ENCODE peak calls at places on chromosome 9, in five cellular contexts. V is psoas muscle, W is cardiac fibroblast, I is fibroblast of pulmonary artery, M is H9. S is an unnamed sample.

GRCh38 chr9:107425110-107426025 is 64.2 kb downstream of the KLF4 start:
- DNase-seq in V (peak; percentile 87), W (peak; percentile 63), I (peak; percentile 76), M (peak; percentile 85), S (peak; percentile 54)

GRCh38 chr9:34689512-34689911 is 1.6 kb downstream of the CCL19 start:
- DNase-seq in V (no peak), W (no peak), I (no peak), M (no peak), S (no peak)

GRCh38 chr9:20872340-20872977 is 159.0 kb downstream of the HACD4 start:
- DNase-seq in V (no peak), W (peak; percentile 77), I (peak; percentile 73), M (no peak), S (peak; percentile 84)

GRCh38 chr9:125099816-125100215 is 43.5 kb downstream of the SCAI start:
- DNase-seq in V (no peak), W (no peak), I (no peak), M (no peak), S (no peak)

GRCh38 chr9:95031711-95032461 is 285.6 kb downstream of the FANCC start:
- DNase-seq in V (no peak), W (no peak), I (no peak), M (no peak), S (no peak)

GRCh38 chr9:121279841-121280388 is 12.0 kb downstream of the GSN start:
- DNase-seq in V (no peak), W (no peak), I (no peak), M (no peak), S (no peak)

GRCh38 chr9:77588319-77588937 is 59.7 kb downstream of the GNA14 start:
- DNase-seq in V (no peak), W (peak; percentile 81), I (peak; percentile 94), M (no peak), S (peak; percentile 94)

GRCh38 chr9:26809795-26810194 is 82.8 kb downstream of the CAAP1 start:
- DNase-seq in V (no peak), W (peak; percentile 74), I (peak; percentile 69), M (no peak), S (peak; percentile 98)

GRCh38 chr9:114400219-114400618 is 12.4 kb upstream of the AKNA start:
- DNase-seq in V (no peak), W (peak; percentile 15), I (no peak), M (no peak), S (no peak)

GRCh38 chr9:33881635-33882034 is 64.7 kb downstream of the UBE2R2 start:
- DNase-seq in V (no peak), W (peak; percentile 27), I (no peak), M (no peak), S (peak; percentile 35)

GRCh38 chr9:134678671-134679443 is 37.3 kb downstream of the COL5A1 start:
- DNase-seq in V (peak; percentile 13), W (no peak), I (no peak), M (no peak), S (no peak)

GRCh38 chr9:80839821-80840670 is 849.3 kb downstream of the TLE1 start:
- DNase-seq in V (no peak), W (no peak), I (no peak), M (no peak), S (no peak)

GRCh38 chr9:107637421-107638420 is 148.2 kb upstream of the KLF4 start:
- DNase-seq in V (peak; percentile 90), W (peak; percentile 99), I (peak; percentile 100), M (peak; percentile 71), S (peak; percentile 96)

GRCh38 chr9:99197987-99198386 is 23.8 kb downstream of the ALG2 start:
- DNase-seq in V (no peak), W (no peak), I (no peak), M (peak; percentile 62), S (no peak)

GRCh38 chr9:96193356-96193755 is 108.6 kb downstream of the HSD17B3 start:
- DNase-seq in V (no peak), W (no peak), I (no peak), M (no peak), S (no peak)

GRCh38 chr9:131426545-131426944 is 32.7 kb downstream of the PRRC2B start:
- DNase-seq in V (peak; percentile 41), W (no peak), I (no peak), M (no peak), S (no peak)

GRCh38 chr9:114301798-114302565 is 20.9 kb upstream of the ORM1 start:
- DNase-seq in V (no peak), W (no peak), I (no peak), M (no peak), S (no peak)

GRCh38 chr9:92747459-92748232 is 17.0 kb downstream of the BICD2 start:
- DNase-seq in V (no peak), W (peak; percentile 54), I (no peak), M (no peak), S (peak; percentile 40)

GRCh38 chr9:16515879-16516289 is 354.6 kb downstream of the BNC2 start:
- DNase-seq in V (no peak), W (peak; percentile 82), I (peak; percentile 86), M (peak; percentile 81), S (peak; percentile 85)

GRCh38 chr9:38008168-38009034 is 60.6 kb downstream of the SHB start:
- DNase-seq in V (peak; percentile 57), W (peak; percentile 94), I (peak; percentile 82), M (no peak), S (peak; percentile 92)

GRCh38 chr9:93252116-93252780 is 68.3 kb downstream of the WNK2 start:
- DNase-seq in V (no peak), W (no peak), I (no peak), M (no peak), S (no peak)

GRCh38 chr9:105458404-105458803 is 10.6 kb downstream of the FSD1L start:
- DNase-seq in V (no peak), W (no peak), I (no peak), M (peak; percentile 72), S (no peak)

GRCh38 chr9:93303258-93303771 is 119.4 kb downstream of the WNK2 start:
- DNase-seq in V (peak; percentile 1), W (no peak), I (no peak), M (peak; percentile 21), S (no peak)

GRCh38 chr9:108468364-108468763 is 387.4 kb downstream of the ACTL7B start:
- DNase-seq in V (peak; percentile 45), W (peak; percentile 61), I (peak; percentile 51), M (peak; percentile 51), S (peak; percentile 59)

GRCh38 chr9:6759114-6759977 is 1.6 kb downstream of the KDM4C start:
- DNase-seq in V (no peak), W (peak; percentile 89), I (peak; percentile 83), M (no peak), S (peak; percentile 89)

GRCh38 chr9:81410201-81410600 is 279.1 kb downstream of the TLE1 start:
- DNase-seq in V (no peak), W (peak; percentile 87), I (peak; percentile 42), M (no peak), S (peak; percentile 83)

GRCh38 chr9:77879344-77880089 is 152.1 kb downstream of the GNAQ start:
- DNase-seq in V (peak; percentile 32), W (peak; percentile 66), I (peak; percentile 38), M (no peak), S (peak; percentile 66)

GRCh38 chr9:30522486-30522885 is 1862.0 kb upstream of the ACO1 start:
- DNase-seq in V (no peak), W (no peak), I (no peak), M (no peak), S (no peak)
- TF ChIP-seq CTCF in V (no peak), W (no peak), I (no peak), M (no peak), S (no peak)

GRCh38 chr9:136107953-136108647 is 10.6 kb downstream of the TMEM250 start:
- DNase-seq in V (no peak), W (no peak), I (no peak), M (peak; percentile 56), S (no peak)

GRCh38 chr9:136108648-136109266 is 9.9 kb downstream of the TMEM250 start:
- DNase-seq in V (no peak), W (no peak), I (no peak), M (no peak), S (no peak)

GRCh38 chr9:136111190-136111589 is 7.5 kb downstream of the TMEM250 start:
- DNase-seq in V (no peak), W (no peak), I (no peak), M (no peak), S (no peak)

GRCh38 chr9:136110082-136111061 is 8.3 kb downstream of the TMEM250 start:
- DNase-seq in V (no peak), W (no peak), I (peak; percentile 30), M (peak; percentile 66), S (peak; percentile 26)

DNA sequence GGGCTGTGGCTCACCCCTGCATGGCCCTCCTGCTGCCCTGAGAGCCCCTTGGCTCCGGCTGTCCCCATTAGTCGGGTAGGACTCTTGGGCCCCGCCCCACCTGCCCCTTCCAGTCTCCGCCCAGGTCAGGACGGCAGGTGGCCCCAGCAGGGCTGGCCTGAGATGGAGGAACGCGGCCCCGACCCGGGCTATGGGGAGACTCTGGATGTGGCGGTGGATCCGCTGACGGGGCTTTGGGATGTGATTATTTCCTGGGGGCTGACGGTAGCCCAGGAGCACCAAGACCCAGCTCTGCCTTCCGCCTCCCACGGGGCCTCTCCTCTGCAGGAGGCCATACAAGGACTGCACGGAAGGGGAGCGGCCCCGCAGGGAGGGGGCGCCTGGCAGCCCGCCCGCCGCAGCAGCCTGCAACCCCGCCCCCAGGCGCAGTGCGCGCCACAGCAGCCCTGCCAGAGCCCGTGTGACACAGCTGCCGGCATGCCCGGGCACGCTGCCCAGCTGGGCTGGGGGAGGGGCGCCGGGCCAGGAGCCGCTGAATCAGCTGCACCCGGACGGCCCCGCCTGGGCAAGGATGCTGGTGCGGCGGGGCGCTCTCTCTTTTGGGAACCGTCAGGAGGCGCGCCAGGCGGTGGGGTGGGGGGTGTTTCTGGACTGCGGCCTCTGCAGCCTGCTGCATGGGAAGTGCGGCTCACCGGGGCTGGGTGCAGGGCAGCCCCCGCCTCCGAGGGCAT is 9.2 kb downstream of the TMEM250 start:
- DNase-seq in V (peak; percentile 96), W (peak; percentile 88), I (peak; percentile 93), M (peak; percentile 90), S (peak; percentile 84)
- TF ChIP-seq CTCF in V (no peak), W (no peak), I (no peak), M (no peak), S (no peak)

GRCh38 chr9:15231788-15232635 is 75.0 kb downstream of the TTC39B start:
- DNase-seq in V (no peak), W (peak; percentile 62), I (peak; percentile 50), M (peak; percentile 64), S (peak; percentile 62)
- TF ChIP-seq CTCF in V (peak; percentile 11), W (peak; percentile 70), I (peak; percentile 69), M (peak; percentile 85), S (peak; percentile 74)

DNA sequence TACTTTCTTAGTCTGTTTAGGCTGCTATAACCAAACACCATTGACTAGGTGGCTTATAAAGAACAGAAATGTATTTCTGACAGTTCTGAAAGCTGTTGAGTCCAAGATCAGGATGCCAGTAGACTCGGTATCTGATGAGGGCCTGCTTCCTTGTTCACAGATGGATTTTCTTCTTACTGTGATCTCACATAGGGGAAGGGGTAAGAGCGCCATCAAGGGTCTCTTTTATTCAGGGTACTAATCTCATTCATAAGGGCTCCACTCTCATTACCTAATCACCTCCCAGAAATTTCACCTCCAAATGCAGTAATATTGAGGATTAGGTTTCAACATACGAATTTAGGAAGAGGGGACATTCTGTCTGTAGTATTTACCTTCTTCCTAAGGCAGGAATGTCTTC is 384.0 kb upstream of the DMAC1 start:
- DNase-seq in V (no peak), W (no peak), I (no peak), M (no peak), S (no peak)
- TF ChIP-seq CTCF in V (no peak), W (no peak), I (no peak), M (peak; percentile 34), S (no peak)

GRCh38 chr9:128495804-128496417 is 8.6 kb upstream of the GLE1 start:
- DNase-seq in V (no peak), W (no peak), I (no peak), M (peak; percentile 48), S (peak; percentile 3)
- TF ChIP-seq CTCF in V (no peak), W (no peak), I (no peak), M (no peak), S (no peak)